ENCODE peak calls at places on chromosomes 6 and 20, in six cellular contexts. X is GM12878, A is HCT116, O is HepG2, K is K562, B is H1. C is an unnamed sample.

GRCh38 chr6:40755046-40755681 is 168.0 kb upstream of the LRFN2 start:
- DNase-seq in X (no peak), A (no peak), O (no peak), K (no peak), B (no peak), C (no peak)

GRCh38 chr6:100657678-100658330 is 193.1 kb upstream of the SIM1 start:
- DNase-seq in X (no peak), A (no peak), O (no peak), K (no peak), B (no peak), C (no peak)

GRCh38 chr20:10864076-10864672 is 190.4 kb upstream of the JAG1 start:
- DNase-seq in X (no peak), A (peak; percentile 16), O (no peak), K (no peak), B (no peak), C (peak; percentile 31)

GRCh38 chr6:134541001-134541400 is 223.1 kb upstream of the SGK1 start:
- DNase-seq in X (no peak), A (no peak), O (no peak), K (no peak), B (no peak), C (no peak)

GRCh38 chr6:143965503-143966171 is 42.4 kb downstream of the PLAGL1 start:
- DNase-seq in X (no peak), A (no peak), O (no peak), K (no peak), B (no peak), C (no peak)

GRCh38 chr6:5292154-5292553 is 30.8 kb downstream of the FARS2 start:
- DNase-seq in X (no peak), A (no peak), O (no peak), K (no peak), B (no peak), C (no peak)

GRCh38 chr6:48613221-48613949 is 502.4 kb upstream of the PTCHD4 start:
- DNase-seq in X (no peak), A (no peak), O (no peak), K (no peak), B (no peak), C (no peak)

GRCh38 chr6:155994071-155994470 is 538.4 kb upstream of the NOX3 start:
- DNase-seq in X (no peak), A (no peak), O (no peak), K (no peak), B (no peak), C (no peak)

GRCh38 chr6:2713473-2714358 is 37.0 kb downstream of the MYLK4 start:
- DNase-seq in X (no peak), A (no peak), O (no peak), K (no peak), B (no peak), C (no peak)

GRCh38 chr20:38725959-38726848 is 1.9 kb downstream of the SLC32A1 start:
- DNase-seq in X (no peak), A (no peak), O (peak; percentile 75), K (peak; percentile 74), B (peak; percentile 92), C (peak; percentile 94)

GRCh38 chr20:35479798-35480197 is 24.4 kb downstream of the CEP250 start:
- DNase-seq in X (no peak), A (no peak), O (no peak), K (no peak), B (no peak), C (no peak)

GRCh38 chr6:36821581-36822335 is 17.5 kb downstream of the CPNE5 start:
- DNase-seq in X (no peak), A (no peak), O (no peak), K (no peak), B (no peak), C (no peak)

GRCh38 chr6:40532349-40533028 is 54.7 kb downstream of the LRFN2 start:
- DNase-seq in X (no peak), A (no peak), O (no peak), K (no peak), B (no peak), C (no peak)

GRCh38 chr6:16688984-16689636 is 72.2 kb downstream of the ATXN1 start:
- DNase-seq in X (no peak), A (no peak), O (no peak), K (no peak), B (no peak), C (no peak)

GRCh38 chr6:170226647-170227046 is 64.2 kb downstream of the DLL1 start:
- DNase-seq in X (no peak), A (no peak), O (no peak), K (no peak), B (no peak), C (no peak)

GRCh38 chr20:35021063-35021462 is 65.4 kb downstream of the MYH7B start:
- DNase-seq in X (no peak), A (no peak), O (no peak), K (no peak), B (no peak), C (no peak)

GRCh38 chr20:4064118-4064962 is 49.0 kb upstream of the RNF24 start:
- DNase-seq in X (no peak), A (peak; percentile 10), O (no peak), K (peak; percentile 39), B (peak; percentile 80), C (peak; percentile 53)

GRCh38 chr6:35402136-35402855 is 49.8 kb upstream of the FANCE start:
- DNase-seq in X (peak; percentile 51), A (no peak), O (peak; percentile 93), K (no peak), B (no peak), C (no peak)

GRCh38 chr20:37239026-37239451 is 22.6 kb downstream of the GHRH start:
- DNase-seq in X (no peak), A (no peak), O (no peak), K (no peak), B (no peak), C (no peak)

GRCh38 chr6:31901953-31902643 is at the start of gene ZBTB12:
- DNase-seq in X (peak; percentile 73), A (peak; percentile 89), O (peak; percentile 96), K (peak; percentile 98), B (peak; percentile 93), C (peak; percentile 96)
- TF ChIP-seq CTCF in X (no peak), A (no peak), O (peak; percentile 48), K (peak; percentile 15), B (no peak), C (no peak)

GRCh38 chr20:51562334-51563140 is 20.0 kb upstream of the NFATC2 start:
- DNase-seq in X (no peak), A (peak; percentile 26), O (no peak), K (peak; percentile 48), B (peak; percentile 85), C (peak; percentile 63)
- TF ChIP-seq ATF3 in X (no peak), A (no peak), O (no peak), K (no peak), B (no peak), C (no peak)

DNA sequence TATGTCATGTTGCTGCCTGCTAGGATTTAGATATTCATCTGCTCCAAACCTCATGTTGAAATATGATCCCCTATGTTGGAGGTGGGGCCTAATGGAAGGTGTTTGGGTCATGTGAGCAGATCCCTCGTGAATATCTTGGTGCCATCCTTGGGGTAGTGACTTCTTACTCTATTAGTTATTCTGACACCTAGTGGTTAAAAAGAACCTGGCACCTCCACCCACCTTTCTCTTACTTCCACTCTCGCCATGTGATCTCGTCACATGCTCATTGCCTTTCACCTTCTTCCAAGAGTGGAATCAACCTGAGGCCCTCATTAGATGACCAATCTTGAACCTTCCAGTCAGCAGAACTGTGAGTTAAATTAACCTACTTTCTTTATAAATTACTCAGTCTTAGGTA is 549.4 kb upstream of the SYNCRIP start:
- DNase-seq in X (no peak), A (peak; percentile 16), O (peak; percentile 11), K (peak; percentile 9), B (no peak), C (no peak)
- TF ChIP-seq CTCF in X (peak; percentile 45), A (peak; percentile 32), O (peak; percentile 49), K (no peak), B (peak; percentile 49), C (no peak)

DNA sequence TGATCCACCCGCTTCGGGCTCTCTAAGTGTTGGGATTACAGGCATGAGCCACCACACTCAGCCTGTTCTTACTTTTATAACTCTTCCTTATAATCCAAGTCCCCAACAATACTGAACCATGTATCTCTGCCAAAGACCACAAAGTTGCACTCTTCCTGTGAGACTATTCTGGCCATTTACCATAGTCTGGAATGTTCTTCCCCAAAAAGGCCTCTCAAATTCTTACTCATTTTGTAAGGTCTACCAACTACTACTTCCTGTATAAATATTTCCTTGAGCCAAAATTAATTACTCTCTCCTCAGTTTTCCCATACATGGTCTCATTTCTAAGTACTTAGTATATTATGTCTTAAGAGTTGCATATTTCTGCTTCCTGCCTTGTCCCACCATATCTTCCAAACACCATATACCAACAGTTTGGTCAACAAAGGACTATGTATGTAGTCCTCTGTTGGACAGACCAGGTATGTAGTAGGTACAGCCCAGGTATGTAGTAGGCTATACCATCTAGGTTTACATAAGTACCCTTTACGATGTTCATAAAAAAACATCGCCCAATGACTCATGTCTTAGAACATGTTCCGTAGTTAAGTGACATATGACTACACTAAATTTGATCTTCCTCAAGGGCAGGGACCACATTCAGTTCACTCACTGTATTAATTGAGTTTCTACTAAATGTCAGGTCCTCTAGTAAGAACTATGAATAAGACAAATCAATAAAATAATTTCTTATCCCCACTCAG is 22.0 kb downstream of the RANBP9 start:
- DNase-seq in X (no peak), A (no peak), O (no peak), K (no peak), B (no peak), C (no peak)
- TF ChIP-seq ATF3 in X (no peak), A (no peak), O (no peak), K (no peak), B (no peak), C (no peak)

DNA sequence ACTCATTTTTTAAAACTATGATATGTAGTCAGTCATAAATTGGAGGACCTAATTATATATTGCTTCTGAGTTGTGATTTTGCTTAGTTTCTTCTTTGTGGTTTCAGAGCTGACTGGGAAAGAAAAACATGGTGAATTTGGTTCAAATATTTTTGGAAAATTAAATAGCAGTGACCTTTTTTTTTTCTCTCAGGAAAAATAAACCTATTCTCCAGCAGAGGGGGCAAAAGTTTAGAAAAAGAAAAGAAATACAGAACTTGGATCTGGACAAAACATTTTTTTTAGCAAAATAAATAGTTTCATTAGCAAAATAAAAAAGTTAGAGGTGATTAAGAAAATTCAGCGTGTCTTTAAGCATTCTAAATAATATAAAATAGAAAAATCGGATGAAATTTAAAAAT is 10.2 kb downstream of the COL10A1 start:
- DNase-seq in X (no peak), A (no peak), O (no peak), K (no peak), B (no peak), C (no peak)
- TF ChIP-seq CTCF in X (peak; percentile 17), A (peak; percentile 18), O (no peak), K (peak; percentile 53), B (peak; percentile 13), C (no peak)

GRCh38 chr20:1322511-1323245 is 6.3 kb downstream of the SDCBP2 start:
- DNase-seq in X (no peak), A (no peak), O (no peak), K (no peak), B (no peak), C (no peak)
- TF ChIP-seq ATF3 in X (no peak), A (no peak), O (no peak), K (no peak), B (no peak), C (no peak)

GRCh38 chr6:124551711-124552233 is 410.5 kb upstream of the RNF217 start:
- DNase-seq in X (no peak), A (no peak), O (no peak), K (no peak), B (no peak), C (no peak)
- TF ChIP-seq CTCF in X (no peak), A (no peak), O (no peak), K (no peak), B (no peak), C (no peak)

GRCh38 chr6:14252271-14252850 is 134.8 kb downstream of the CD83 start:
- DNase-seq in X (no peak), A (no peak), O (no peak), K (no peak), B (peak; percentile 43), C (no peak)
- TF ChIP-seq ATF3 in X (no peak), A (no peak), O (no peak), K (no peak), B (no peak), C (no peak)

C was measured in WTC11.